ENCODE peak calls at places on chromosomes 2 and 18, in four cellular contexts. J is stimulated activated effector memory CD8-positive, alpha-beta T cell treated with anti-CD3 and anti-CD28 coated beads, Interleukin-12 subunit alpha, Interleukin-12 subunit beta, amount 100 ng/mL, for 72 hours; I is endodermal cell; T is stimulated activated CD8-positive, alpha-beta memory T cell treated with anti-CD3 and anti-CD28 coated beads, Interleukin-4, amount 100 ng/mL, for 1 hour. X is an unnamed sample.

GRCh38 chr2:168998609-168999211 is 32.4 kb downstream of the ABCB11 start:
- DNase-seq in J (no peak), I (no peak), T (no peak), X (no peak)

GRCh38 chr2:55105456-55105855 is 55.2 kb upstream of the RTN4 start:
- DNase-seq in J (no peak), T (no peak), I (no peak), X (no peak)

GRCh38 chr2:112881217-112882000 is 29.6 kb upstream of the IL37 start:
- DNase-seq in J (no peak), I (no peak), T (no peak), X (peak; percentile 69)

GRCh38 chr2:129936334-129936934 is 43.0 kb upstream of the RAB6C start:
- DNase-seq in T (no peak), I (peak; percentile 90), J (no peak), X (peak; percentile 62)

GRCh38 chr18:68152770-68153169 is 562.1 kb downstream of the TMX3 start:
- DNase-seq in J (no peak), T (no peak), I (peak; percentile 85), X (no peak)

GRCh38 chr2:84906900-84907714 is 1.7 kb downstream of the TMSB10 start:
- DNase-seq in I (peak; percentile 85), T (no peak), J (no peak), X (peak; percentile 78)

GRCh38 chr2:82230406-82230805 is 1925.9 kb upstream of the LRRTM1 start:
- DNase-seq in J (no peak), T (no peak), I (no peak), X (no peak)

GRCh38 chr18:36440614-36441013 is 143.1 kb downstream of the FHOD3 start:
- DNase-seq in T (no peak), I (no peak), J (no peak), X (no peak)

GRCh38 chr2:227888289-227888688 is 16.9 kb downstream of the DAW1 start:
- DNase-seq in T (no peak), I (peak; percentile 77), J (no peak), X (no peak)

GRCh38 chr2:19736191-19736831 is 165.5 kb downstream of the TTC32 start:
- DNase-seq in J (no peak), I (no peak), T (no peak), X (no peak)

GRCh38 chr2:178177066-178177679 is 17.1 kb upstream of the OSBPL6 start:
- DNase-seq in I (no peak), T (no peak), J (no peak), X (no peak)

GRCh38 chr18:2932247-2933181 is 80.4 kb downstream of the LPIN2 start:
- DNase-seq in J (no peak), I (peak; percentile 72), T (no peak), X (peak; percentile 76)